ENCODE peak calls at places on chromosomes 5 and 9, in four cellular contexts. X is WTC11, L is IMR-90, E is heart right ventricle. V is an unnamed sample.

GRCh38 chr5:107389130-107389553 is 281.6 kb downstream of the EFNA5 start:
- DNase-seq in E (no peak), X (no peak), L (peak), V (peak)

GRCh38 chr5:111271885-111272284 is 47.7 kb downstream of the CAMK4 start:
- DNase-seq in L (no peak), E (no peak), X (no peak), V (no peak)

GRCh38 chr9:2127486-2127885 is 112.3 kb downstream of the SMARCA2 start:
- DNase-seq in X (no peak), E (no peak), L (peak), V (peak)

GRCh38 chr5:142814122-142814521 is 43.9 kb downstream of the ARHGAP26 start:
- DNase-seq in E (no peak), L (no peak), X (no peak), V (peak)

GRCh38 chr5:72108200-72109050 is 1.1 kb downstream of the MAP1B start:
- DNase-seq in X (peak), L (peak), E (peak), V (peak)

GRCh38 chr5:170338933-170339779 is 41.6 kb upstream of the LCP2 start:
- DNase-seq in L (no peak), E (no peak), X (peak), V (no peak)

GRCh38 chr9:126248680-126249079 is 77.9 kb upstream of the MVB12B start:
- DNase-seq in X (no peak), L (peak), E (no peak), V (peak)

GRCh38 chr5:93022770-93023169 is 558.2 kb downstream of the NR2F1-AS1 start:
- DNase-seq in X (no peak), L (peak), E (no peak), V (peak)

GRCh38 chr5:171312129-171312819 is 3.2 kb downstream of the TLX3 start:
- DNase-seq in X (peak), L (no peak), E (no peak), V (no peak)

GRCh38 chr5:143659614-143660238 is 152.2 kb upstream of the HMHB1 start:
- DNase-seq in L (no peak), E (no peak), X (no peak), V (no peak)

GRCh38 chr9:94796687-94797086 is 70.2 kb downstream of the AOPEP start:
- DNase-seq in L (no peak), X (no peak), E (no peak), V (peak)
- TF ChIP-seq CTCF in L (no peak), X (no peak), E (no peak), V (no peak)

GRCh38 chr5:152181461-152181860 is 223.6 kb downstream of the NMUR2 start:
- DNase-seq in E (no peak), X (no peak), L (no peak), V (no peak)

GRCh38 chr5:152188219-152188618 is 216.9 kb downstream of the NMUR2 start:
- DNase-seq in L (no peak), X (no peak), E (no peak), V (no peak)

GRCh38 chr5:152187668-152188067 is 217.4 kb downstream of the NMUR2 start:
- DNase-seq in L (no peak), X (no peak), E (no peak), V (no peak)

DNA sequence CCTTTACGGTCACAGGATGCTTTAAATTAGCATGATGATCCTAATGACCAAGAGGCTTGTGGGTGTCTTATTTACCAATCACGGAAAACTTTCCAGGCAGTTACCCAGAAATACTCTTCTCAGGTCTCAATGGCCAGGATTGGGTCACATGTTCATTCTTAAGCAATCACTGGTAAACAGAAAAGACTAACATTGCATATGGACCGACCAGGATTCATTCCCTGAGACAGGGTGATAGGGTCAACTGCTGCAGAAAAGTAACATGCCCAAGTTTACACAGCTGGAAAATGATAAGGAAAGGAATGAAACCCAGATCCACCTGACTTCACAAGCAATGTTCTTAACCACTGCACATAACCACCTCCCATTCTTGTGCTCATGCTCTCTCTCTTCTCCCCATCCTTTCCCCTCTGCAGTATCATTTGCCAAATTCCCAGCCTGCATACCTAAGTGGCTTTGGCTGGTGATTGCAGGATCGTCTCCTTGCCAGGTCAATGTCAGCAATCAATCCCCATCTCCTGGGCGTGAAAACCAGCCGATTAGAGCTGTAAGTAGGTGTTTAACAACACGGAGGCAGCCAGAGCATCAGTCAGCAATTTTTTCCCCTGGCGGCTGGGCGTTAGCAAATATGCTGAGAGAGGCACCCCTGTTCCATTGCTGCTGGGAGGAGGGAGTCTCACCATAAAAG is 219.4 kb downstream of the NMUR2 start:
- DNase-seq in E (peak), L (no peak), X (no peak), V (no peak)
- TF ChIP-seq CTCF in E (no peak), L (no peak), X (no peak), V (no peak)

GRCh38 chr5:180289966-180290365 is 1.9 kb downstream of the MAPK9 start:
- DNase-seq in L (no peak), X (no peak), E (no peak), V (no peak)
- TF ChIP-seq CTCF in L (no peak), X (no peak), E (no peak), V (no peak)

GRCh38 chr5:81302596-81302995 is 1.2 kb downstream of the ZCCHC9 start:
- DNase-seq in L (peak), E (no peak), X (no peak), V (no peak)

GRCh38 chr5:81297531-81297930 is 3.9 kb upstream of the ZCCHC9 start:
- DNase-seq in L (no peak), X (no peak), E (no peak), V (no peak)

GRCh38 chr5:81303563-81303962 is 2.2 kb downstream of the ZCCHC9 start:
- DNase-seq in X (no peak), L (peak), E (no peak), V (peak)

GRCh38 chr5:81305783-81306182 is 4.4 kb downstream of the ZCCHC9 start:
- DNase-seq in L (no peak), E (no peak), X (no peak), V (no peak)

DNA sequence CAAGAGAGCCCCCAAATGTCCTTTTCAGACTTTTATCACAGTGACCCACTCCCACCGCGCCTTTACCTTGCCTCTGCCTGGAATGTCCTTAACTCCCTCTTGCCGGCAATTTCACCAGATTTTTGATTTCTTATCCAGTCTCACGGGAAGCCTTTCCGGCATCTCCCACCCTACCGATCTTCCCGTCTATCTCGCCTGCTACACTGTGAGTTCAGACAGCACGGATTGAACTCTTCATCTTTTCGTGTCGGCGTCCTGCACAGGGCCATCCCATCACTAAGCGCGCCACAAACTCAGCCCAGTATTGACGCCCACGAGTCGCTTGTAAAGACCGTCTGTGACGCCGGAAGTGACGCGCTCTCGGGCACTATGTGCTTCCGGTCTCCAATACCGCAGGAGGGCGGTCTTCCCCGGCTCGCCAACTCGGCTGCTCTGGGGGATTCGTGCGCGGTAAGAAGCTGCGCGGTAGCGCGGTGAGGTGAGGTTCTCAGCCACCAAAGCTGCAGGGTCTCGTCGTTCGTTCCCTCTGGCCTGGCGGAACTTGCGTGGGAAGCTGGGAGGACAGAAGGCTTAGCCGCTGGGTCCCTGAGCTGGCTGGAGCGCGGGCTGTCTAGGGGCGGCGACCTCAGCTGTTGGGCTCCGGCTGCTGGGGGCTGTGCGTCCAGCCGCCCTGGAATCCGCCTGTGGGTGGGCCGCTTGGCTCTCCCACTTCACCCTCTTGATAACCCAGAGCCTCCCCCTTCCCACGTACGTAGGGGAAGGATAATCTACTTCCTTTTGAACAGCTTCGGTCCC is at the start of gene ZCCHC9:
- DNase-seq in X (peak), E (peak), L (peak), V (peak)
- TF ChIP-seq CTCF in X (no peak), E (no peak), L (peak), V (peak)

DNA sequence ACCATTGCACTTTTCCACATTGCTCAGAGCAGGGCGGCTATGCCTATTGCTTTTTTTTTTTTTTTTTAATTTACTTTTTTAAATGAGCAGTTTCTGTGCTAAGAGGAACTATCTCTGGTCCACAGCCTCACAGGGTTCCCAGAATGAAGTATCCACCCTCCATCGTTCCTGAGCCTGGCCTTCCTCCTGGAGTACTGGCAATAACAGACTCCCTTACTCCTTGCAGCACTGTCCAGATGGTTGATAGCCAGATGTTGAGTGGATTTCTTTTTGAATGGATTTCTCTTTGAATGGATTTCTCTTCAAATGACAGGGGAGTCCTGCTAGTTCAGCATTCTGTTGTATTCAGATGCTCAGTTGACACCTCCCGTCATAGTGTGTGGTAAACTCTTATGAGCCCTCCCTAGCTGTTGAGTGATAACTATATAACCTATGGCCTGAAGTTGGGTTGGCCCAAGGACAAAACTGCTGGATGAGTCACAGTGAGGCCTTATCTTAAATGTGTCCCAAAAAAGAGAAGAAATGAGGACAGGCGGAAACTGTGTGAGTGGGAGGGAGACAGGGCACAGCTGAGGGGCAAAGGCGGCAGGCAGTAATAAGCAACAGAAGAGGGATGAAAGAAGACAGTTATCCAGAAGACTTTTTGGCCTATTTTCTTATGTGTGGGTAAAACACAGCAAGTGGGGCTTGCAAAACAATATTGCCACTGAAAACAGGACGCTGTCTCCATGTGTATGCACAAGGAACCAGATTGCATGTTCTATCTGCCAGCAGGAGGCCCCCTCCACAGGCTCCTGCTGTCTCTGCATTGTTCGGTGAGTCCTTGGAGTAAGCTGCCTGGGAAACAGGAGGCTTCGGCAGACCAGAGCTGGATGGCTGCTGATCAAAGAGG is 209.5 kb upstream of the S1PR3 start:
- DNase-seq in E (peak), X (peak), L (peak), V (peak)
- TF ChIP-seq CTCF in E (peak), X (no peak), L (peak), V (peak)

V was measured in choroid plexus epithelial cell.